ENCODE peak calls at places on chromosomes 3 and 15, in eight cellular contexts. One of them, this sample, is unnamed.

GRCh38 chr3:64627471-64628321 is 60.1 kb downstream of the ADAMTS9 start:
- DNase-seq in breast epithelium: no peak
- DNase-seq in DMS53: peak; percentile 56
- DNase-seq in SW480: peak; percentile 58
- DNase-seq in HT1080: no peak
- DNase-seq in NCI-H226: no peak
- DNase-seq in NCI-H1092: no peak
- DNase-seq in glomerular endothelial cell: no peak
- DNase-seq in this sample: no peak

GRCh38 chr3:159829056-159829995 is 159.3 kb upstream of the IL12A start:
- DNase-seq in glomerular endothelial cell: no peak
- DNase-seq in NCI-H1092: no peak
- DNase-seq in DMS53: peak; percentile 73
- DNase-seq in HT1080: peak; percentile 85
- DNase-seq in NCI-H226: peak; percentile 77
- DNase-seq in SW480: peak; percentile 81
- DNase-seq in breast epithelium: peak; percentile 89
- DNase-seq in this sample: no peak

GRCh38 chr3:27326211-27326948 is 42.8 kb downstream of the NEK10 start:
- DNase-seq in HT1080: peak; percentile 80
- DNase-seq in SW480: no peak
- DNase-seq in glomerular endothelial cell: peak; percentile 7
- DNase-seq in NCI-H226: no peak
- DNase-seq in breast epithelium: no peak
- DNase-seq in NCI-H1092: no peak
- DNase-seq in DMS53: no peak
- DNase-seq in this sample: no peak

GRCh38 chr15:70098461-70099166 is 897 bp upstream of the TLE3 start:
- DNase-seq in HT1080: no peak
- DNase-seq in NCI-H226: no peak
- DNase-seq in NCI-H1092: no peak
- DNase-seq in breast epithelium: peak; percentile 52
- DNase-seq in DMS53: peak; percentile 78
- DNase-seq in SW480: peak; percentile 78
- DNase-seq in glomerular endothelial cell: no peak
- DNase-seq in this sample: no peak

GRCh38 chr3:156681003-156681402 is 6.6 kb downstream of the TIPARP start:
- DNase-seq in SW480: peak; percentile 60
- DNase-seq in NCI-H226: peak; percentile 97
- DNase-seq in HT1080: peak; percentile 65
- DNase-seq in glomerular endothelial cell: no peak
- DNase-seq in breast epithelium: peak; percentile 69
- DNase-seq in DMS53: peak; percentile 90
- DNase-seq in NCI-H1092: peak; percentile 25
- DNase-seq in this sample: no peak

GRCh38 chr3:197599089-197599765 is 43.5 kb upstream of the BDH1 start:
- DNase-seq in NCI-H226: peak; percentile 36
- DNase-seq in glomerular endothelial cell: peak; percentile 25
- DNase-seq in SW480: peak; percentile 75
- DNase-seq in HT1080: peak; percentile 78
- DNase-seq in DMS53: no peak
- DNase-seq in NCI-H1092: no peak
- DNase-seq in breast epithelium: peak; percentile 53
- DNase-seq in this sample: peak; percentile 58

GRCh38 chr3:152328841-152329240 is 60.1 kb downstream of the MBNL1 start:
- DNase-seq in HT1080: peak; percentile 92
- DNase-seq in SW480: no peak
- DNase-seq in breast epithelium: no peak
- DNase-seq in glomerular endothelial cell: peak; percentile 87
- DNase-seq in NCI-H226: peak; percentile 85
- DNase-seq in NCI-H1092: no peak
- DNase-seq in DMS53: peak; percentile 38
- DNase-seq in this sample: no peak

GRCh38 chr3:170869645-170870593 is at the start of gene RPL22L1:
- DNase-seq in SW480: peak; percentile 98
- DNase-seq in DMS53: no peak
- DNase-seq in HT1080: peak; percentile 98
- DNase-seq in breast epithelium: peak; percentile 89
- DNase-seq in NCI-H226: peak; percentile 82
- DNase-seq in glomerular endothelial cell: peak; percentile 80
- DNase-seq in NCI-H1092: no peak
- DNase-seq in this sample: peak; percentile 85

GRCh38 chr3:77320514-77320913 is 280.6 kb downstream of the ROBO2 start:
- DNase-seq in SW480: no peak
- DNase-seq in NCI-H226: no peak
- DNase-seq in HT1080: peak; percentile 7
- DNase-seq in glomerular endothelial cell: peak; percentile 51
- DNase-seq in breast epithelium: no peak
- DNase-seq in NCI-H1092: no peak
- DNase-seq in DMS53: peak; percentile 48
- DNase-seq in this sample: no peak

GRCh38 chr3:127689266-127689860 is 16.6 kb downstream of the ABTB1 start:
- DNase-seq in HT1080: no peak
- DNase-seq in breast epithelium: no peak
- DNase-seq in DMS53: no peak
- DNase-seq in NCI-H1092: no peak
- DNase-seq in glomerular endothelial cell: no peak
- DNase-seq in NCI-H226: no peak
- DNase-seq in SW480: no peak
- DNase-seq in this sample: no peak

GRCh38 chr15:63350178-63350621 is 31.4 kb downstream of the CA12 start:
- DNase-seq in DMS53: no peak
- DNase-seq in HT1080: no peak
- DNase-seq in glomerular endothelial cell: no peak
- DNase-seq in breast epithelium: no peak
- DNase-seq in NCI-H1092: no peak
- DNase-seq in NCI-H226: no peak
- DNase-seq in SW480: no peak
- DNase-seq in this sample: no peak

GRCh38 chr3:143236226-143236964 is 116.8 kb downstream of the CHST2 start:
- DNase-seq in glomerular endothelial cell: no peak
- DNase-seq in breast epithelium: no peak
- DNase-seq in HT1080: no peak
- DNase-seq in DMS53: no peak
- DNase-seq in NCI-H1092: no peak
- DNase-seq in SW480: no peak
- DNase-seq in NCI-H226: no peak
- DNase-seq in this sample: no peak

GRCh38 chr15:82543155-82543554 is 2.9 kb upstream of the RPS17 start:
- DNase-seq in NCI-H1092: no peak
- DNase-seq in glomerular endothelial cell: no peak
- DNase-seq in HT1080: no peak
- DNase-seq in NCI-H226: no peak
- DNase-seq in DMS53: no peak
- DNase-seq in breast epithelium: no peak
- DNase-seq in SW480: no peak
- DNase-seq in this sample: no peak

GRCh38 chr3:134625885-134626741 is 24.7 kb downstream of the KY start:
- DNase-seq in DMS53: no peak
- DNase-seq in breast epithelium: no peak
- DNase-seq in SW480: no peak
- DNase-seq in NCI-H1092: no peak
- DNase-seq in NCI-H226: no peak
- DNase-seq in HT1080: no peak
- DNase-seq in glomerular endothelial cell: no peak
- DNase-seq in this sample: no peak

GRCh38 chr3:54445630-54446029 is 323.3 kb downstream of the CACNA2D3 start:
- DNase-seq in glomerular endothelial cell: no peak
- DNase-seq in DMS53: no peak
- DNase-seq in SW480: no peak
- DNase-seq in breast epithelium: no peak
- DNase-seq in NCI-H1092: no peak
- DNase-seq in HT1080: no peak
- DNase-seq in NCI-H226: no peak
- DNase-seq in this sample: no peak